ENCODE peak calls at places on chromosomes 3 and 15, in five cellular contexts. L, C, X, G and S are unnamed samples. For H3K36me3 and H3K4me1, the result is how much of the 10 kb centered on the place peaks cover.

GRCh38 chr15:75721462-75721922 is 8.8 kb upstream of the CSPG4 start:
- DNase-seq in C (no peak), X (no peak), G (no peak), L (no peak), S (no peak)

GRCh38 chr3:38353151-38353550 is 6.6 kb downstream of the XYLB start:
- DNase-seq in X (no peak), G (no peak), L (no peak), C (peak), S (no peak)

GRCh38 chr15:90930861-90931629 is 1.3 kb downstream of the HDDC3 start:
- DNase-seq in L (no peak), X (peak), C (no peak), G (peak), S (no peak)

GRCh38 chr3:48404440-48405342 is 25.2 kb downstream of the PLXNB1 start:
- DNase-seq in G (no peak), X (peak), C (no peak), L (no peak), S (no peak)

GRCh38 chr15:89998141-89998661 is 2.9 kb upstream of the ZNF710 start:
- DNase-seq in G (peak), X (no peak), L (no peak), C (peak), S (no peak)

GRCh38 chr15:74291101-74292071 is 55.3 kb downstream of the CCDC33 start:
- DNase-seq in L (no peak), C (peak), G (peak), X (peak), S (peak)

GRCh38 chr3:112074616-112075497 is 11.3 kb upstream of the C3orf52 start:
- DNase-seq in X (no peak), L (no peak), G (peak), C (peak), S (no peak)

GRCh38 chr3:42532229-42532628 is 29.8 kb downstream of the VIPR1 start:
- DNase-seq in L (no peak), X (no peak), C (no peak), G (no peak), S (no peak)

GRCh38 chr15:52162260-52162659 is 28.9 kb downstream of the GNB5 start:
- DNase-seq in X (no peak), G (no peak), L (no peak), C (no peak), S (no peak)

GRCh38 chr3:150681037-150681436 is 22.7 kb downstream of the ERICH6 start:
- DNase-seq in L (no peak), C (no peak), G (no peak), X (no peak), S (no peak)

GRCh38 chr15:77627067-77627466 is 5.6 kb downstream of the LINGO1 start:
- DNase-seq in C (no peak), L (no peak), X (no peak), G (no peak), S (no peak)

GRCh38 chr15:101016581-101016980 is 97.4 kb downstream of the LRRK1 start:
- DNase-seq in C (no peak), G (no peak), L (no peak), X (no peak), S (no peak)

GRCh38 chr3:171178714-171179113 is 152.2 kb upstream of the SLC2A2 start:
- DNase-seq in C (no peak), G (no peak), X (no peak), L (no peak), S (no peak)

GRCh38 chr3:11507719-11508118 is 136.0 kb downstream of the VGLL4 start:
- DNase-seq in C (no peak), L (no peak), X (no peak), G (no peak), S (no peak)

GRCh38 chr3:72152551-72153476 is 367.9 kb upstream of the PROK2 start:
- DNase-seq in G (peak), L (no peak), X (peak), C (peak), S (no peak)

GRCh38 chr3:136995652-136996051 is 37.9 kb downstream of the IL20RB start:
- DNase-seq in C (peak), X (no peak), L (no peak), G (peak), S (no peak)

DNA sequence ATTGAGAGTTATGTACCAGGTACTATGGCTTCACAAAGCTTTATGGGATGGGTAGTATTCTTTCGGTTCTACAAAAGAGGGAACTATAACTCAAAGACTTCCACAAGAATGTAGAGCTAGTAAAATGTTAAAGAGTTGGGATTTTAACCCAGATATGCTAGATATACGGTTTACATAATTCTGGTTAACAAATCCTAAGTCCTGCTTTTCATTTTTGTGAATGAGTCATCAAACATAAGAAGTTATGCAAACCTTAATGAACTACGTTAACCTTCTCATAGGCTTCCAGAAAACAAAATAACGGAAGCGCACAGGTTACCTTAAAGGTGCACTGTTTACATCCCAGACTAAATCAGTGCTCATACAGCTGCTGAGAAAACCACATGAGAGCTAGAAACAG is 1049.3 kb downstream of the MCTP2 start:
- DNase-seq in L (no peak), C (no peak), G (no peak), X (no peak), S (no peak)
- H3K4me3 ChIP-seq in L (no peak), C (no peak), G (no peak), X (no peak), S (no peak)

DNA sequence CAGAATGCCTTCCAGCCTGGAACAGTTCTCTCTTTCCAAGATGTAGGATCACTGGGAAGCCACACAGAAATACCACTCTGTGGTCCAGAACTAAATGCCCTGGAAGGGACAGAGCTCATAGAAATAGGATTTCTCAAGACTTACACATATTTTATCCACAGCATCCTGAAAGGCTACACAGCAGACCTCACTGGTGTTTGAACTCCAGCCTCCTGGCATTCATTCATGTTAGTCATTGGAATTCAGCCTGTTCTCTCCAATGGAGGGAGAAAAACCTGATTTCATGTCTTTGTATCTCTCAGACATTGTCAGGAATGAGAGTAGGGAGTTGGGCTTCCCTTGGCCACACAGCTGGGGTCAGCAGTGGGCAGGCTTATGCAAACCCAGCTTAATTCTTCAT is 121.1 kb upstream of the PPP2R3A start:
- DNase-seq in X (no peak), C (no peak), G (no peak), L (no peak), S (no peak)
- H3K36me3 ChIP-seq in X (under half), C (under half), G (under half), L (under half), S (under half)

DNA sequence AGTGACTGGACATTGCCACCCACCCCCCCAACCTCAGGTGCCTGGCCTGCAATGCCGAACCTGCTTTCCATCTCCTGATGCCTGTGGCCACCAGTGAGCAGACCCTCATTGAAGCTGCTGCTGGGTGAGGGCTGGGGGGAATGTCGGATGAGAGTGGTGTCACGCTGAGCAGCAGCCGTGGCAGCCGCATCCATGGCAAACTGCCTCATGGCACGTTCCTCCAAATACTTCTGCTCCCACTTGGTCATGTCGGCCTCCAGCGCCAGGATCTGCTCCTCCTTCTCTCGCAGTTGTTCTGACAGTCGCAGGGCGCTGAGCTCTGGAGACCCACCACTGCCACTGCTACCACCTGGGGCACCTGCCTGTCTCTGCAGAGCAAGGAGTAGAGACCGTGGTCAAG is 14.2 kb downstream of the AMOTL2 start:
- DNase-seq in G (no peak), C (no peak), L (no peak), X (no peak), S (no peak)
- H3K4me1 ChIP-seq in G (half or more), C (under half), L (half or more), X (under half), S (under half)

GRCh38 chr3:14298991-14299555 is 103.3 kb upstream of the SLC6A6 start:
- DNase-seq in G (no peak), C (no peak), X (no peak), L (no peak), S (no peak)
- H3K4me3 ChIP-seq in G (no peak), C (no peak), X (no peak), L (no peak), S (no peak)

GRCh38 chr3:46675843-46676567 is 17.5 kb downstream of the ALS2CL start:
- DNase-seq in C (no peak), L (no peak), G (no peak), X (no peak), S (no peak)
- H3K36me3 ChIP-seq in C (under half), L (under half), G (under half), X (under half), S (under half)

GRCh38 chr3:97970131-97970530 is 2.1 kb downstream of the RIOX2 start:
- DNase-seq in G (no peak), L (no peak), C (no peak), X (no peak), S (no peak)
- H3K4me1 ChIP-seq in G (under half), L (under half), C (under half), X (under half), S (under half)